ENCODE peak calls at places on chromosomes 7 and 10, in ten cellular contexts. One of them, this sample, is unnamed.

GRCh38 chr10:102405108-102405561 is 9.6 kb downstream of the NFKB2 start:
- DNase-seq in cortex of kidney: no peak
- DNase-seq in NCI-H460: no peak
- DNase-seq in hepatocyte: no peak
- DNase-seq in smooth muscle cell of the brain vasculature: no peak
- DNase-seq in uterus: no peak
- DNase-seq in nucleus accumbens: no peak
- DNase-seq in CD4-positive, alpha-beta T cell: no peak
- DNase-seq in skeletal muscle cell: no peak
- DNase-seq in astrocyte: no peak
- DNase-seq in this sample: no peak

GRCh38 chr10:79628083-79628482 is 17.3 kb downstream of the SFTPA1 start:
- DNase-seq in cortex of kidney: no peak
- DNase-seq in NCI-H460: no peak
- DNase-seq in hepatocyte: no peak
- DNase-seq in smooth muscle cell of the brain vasculature: no peak
- DNase-seq in uterus: no peak
- DNase-seq in nucleus accumbens: no peak
- DNase-seq in CD4-positive, alpha-beta T cell: no peak
- DNase-seq in skeletal muscle cell: no peak
- DNase-seq in astrocyte: no peak
- DNase-seq in this sample: no peak

GRCh38 chr7:117124585-117125220 is 171.4 kb downstream of the ST7 start:
- DNase-seq in cortex of kidney: no peak
- DNase-seq in NCI-H460: peak; percentile 26
- DNase-seq in hepatocyte: peak; percentile 87
- DNase-seq in smooth muscle cell of the brain vasculature: peak; percentile 87
- DNase-seq in uterus: peak; percentile 47
- DNase-seq in nucleus accumbens: no peak
- DNase-seq in CD4-positive, alpha-beta T cell: peak; percentile 9
- DNase-seq in skeletal muscle cell: peak; percentile 96
- DNase-seq in astrocyte: peak; percentile 95
- DNase-seq in this sample: peak; percentile 100

GRCh38 chr10:44387853-44388251 is 3.0 kb upstream of the CXCL12 start:
- DNase-seq in cortex of kidney: no peak
- DNase-seq in NCI-H460: no peak
- DNase-seq in hepatocyte: no peak
- DNase-seq in smooth muscle cell of the brain vasculature: no peak
- DNase-seq in uterus: peak; percentile 9
- DNase-seq in nucleus accumbens: no peak
- DNase-seq in CD4-positive, alpha-beta T cell: no peak
- DNase-seq in skeletal muscle cell: no peak
- DNase-seq in astrocyte: no peak
- DNase-seq in this sample: no peak

GRCh38 chr10:103473261-103473671 is 5.8 kb downstream of the CALHM3 start:
- DNase-seq in cortex of kidney: no peak
- DNase-seq in NCI-H460: no peak
- DNase-seq in hepatocyte: no peak
- DNase-seq in smooth muscle cell of the brain vasculature: no peak
- DNase-seq in uterus: peak; percentile 53
- DNase-seq in nucleus accumbens: no peak
- DNase-seq in CD4-positive, alpha-beta T cell: no peak
- DNase-seq in skeletal muscle cell: no peak
- DNase-seq in astrocyte: no peak
- DNase-seq in this sample: no peak

GRCh38 chr7:12623885-12624498 is 53.5 kb downstream of the SCIN start:
- DNase-seq in cortex of kidney: no peak
- DNase-seq in NCI-H460: peak; percentile 23
- DNase-seq in hepatocyte: peak; percentile 24
- DNase-seq in smooth muscle cell of the brain vasculature: no peak
- DNase-seq in uterus: no peak
- DNase-seq in nucleus accumbens: no peak
- DNase-seq in CD4-positive, alpha-beta T cell: no peak
- DNase-seq in skeletal muscle cell: no peak
- DNase-seq in astrocyte: no peak
- DNase-seq in this sample: peak; percentile 69

GRCh38 chr10:124724279-124725027 is 19.7 kb downstream of the FAM53B start:
- DNase-seq in cortex of kidney: no peak
- DNase-seq in NCI-H460: no peak
- DNase-seq in hepatocyte: no peak
- DNase-seq in smooth muscle cell of the brain vasculature: no peak
- DNase-seq in uterus: peak; percentile 13
- DNase-seq in nucleus accumbens: no peak
- DNase-seq in CD4-positive, alpha-beta T cell: no peak
- DNase-seq in skeletal muscle cell: no peak
- DNase-seq in astrocyte: no peak
- DNase-seq in this sample: no peak

GRCh38 chr10:119523916-119524719 is 18.4 kb downstream of the RGS10 start:
- DNase-seq in cortex of kidney: no peak
- DNase-seq in NCI-H460: no peak
- DNase-seq in hepatocyte: no peak
- DNase-seq in smooth muscle cell of the brain vasculature: no peak
- DNase-seq in uterus: no peak
- DNase-seq in nucleus accumbens: no peak
- DNase-seq in CD4-positive, alpha-beta T cell: no peak
- DNase-seq in skeletal muscle cell: no peak
- DNase-seq in astrocyte: no peak
- DNase-seq in this sample: no peak

GRCh38 chr7:19558527-19558926 is 150.3 kb downstream of the POLR1F start:
- DNase-seq in cortex of kidney: no peak
- DNase-seq in NCI-H460: no peak
- DNase-seq in hepatocyte: no peak
- DNase-seq in smooth muscle cell of the brain vasculature: no peak
- DNase-seq in uterus: no peak
- DNase-seq in nucleus accumbens: no peak
- DNase-seq in CD4-positive, alpha-beta T cell: no peak
- DNase-seq in skeletal muscle cell: peak; percentile 78
- DNase-seq in astrocyte: peak; percentile 68
- DNase-seq in this sample: no peak

GRCh38 chr10:132391372-132392020 is 5.5 kb upstream of the PWWP2B start:
- DNase-seq in cortex of kidney: no peak
- DNase-seq in NCI-H460: no peak
- DNase-seq in hepatocyte: no peak
- DNase-seq in smooth muscle cell of the brain vasculature: no peak
- DNase-seq in uterus: peak; percentile 3
- DNase-seq in nucleus accumbens: no peak
- DNase-seq in CD4-positive, alpha-beta T cell: no peak
- DNase-seq in skeletal muscle cell: no peak
- DNase-seq in astrocyte: no peak
- DNase-seq in this sample: no peak

GRCh38 chr7:44213872-44214595 is 13.3 kb downstream of the YKT6 start:
- DNase-seq in cortex of kidney: no peak
- DNase-seq in NCI-H460: peak; percentile 36
- DNase-seq in hepatocyte: peak; percentile 70
- DNase-seq in smooth muscle cell of the brain vasculature: no peak
- DNase-seq in uterus: no peak
- DNase-seq in nucleus accumbens: no peak
- DNase-seq in CD4-positive, alpha-beta T cell: no peak
- DNase-seq in skeletal muscle cell: no peak
- DNase-seq in astrocyte: peak; percentile 17
- DNase-seq in this sample: peak; percentile 73

GRCh38 chr7:127885843-127886242 is 145.4 kb downstream of the LRRC4 start:
- DNase-seq in cortex of kidney: no peak
- DNase-seq in NCI-H460: peak; percentile 4
- DNase-seq in hepatocyte: peak; percentile 35
- DNase-seq in smooth muscle cell of the brain vasculature: no peak
- DNase-seq in uterus: no peak
- DNase-seq in nucleus accumbens: no peak
- DNase-seq in CD4-positive, alpha-beta T cell: no peak
- DNase-seq in skeletal muscle cell: peak; percentile 43
- DNase-seq in astrocyte: peak; percentile 80
- DNase-seq in this sample: peak; percentile 50

GRCh38 chr10:98339790-98340189 is 71.8 kb upstream of the LOXL4 start:
- DNase-seq in cortex of kidney: no peak
- DNase-seq in NCI-H460: no peak
- DNase-seq in hepatocyte: no peak
- DNase-seq in smooth muscle cell of the brain vasculature: no peak
- DNase-seq in uterus: no peak
- DNase-seq in nucleus accumbens: no peak
- DNase-seq in CD4-positive, alpha-beta T cell: no peak
- DNase-seq in skeletal muscle cell: no peak
- DNase-seq in astrocyte: no peak
- DNase-seq in this sample: no peak

GRCh38 chr10:112288526-112288925 is 5.3 kb downstream of the TECTB start:
- DNase-seq in cortex of kidney: no peak
- DNase-seq in NCI-H460: no peak
- DNase-seq in hepatocyte: no peak
- DNase-seq in smooth muscle cell of the brain vasculature: no peak
- DNase-seq in uterus: no peak
- DNase-seq in nucleus accumbens: no peak
- DNase-seq in CD4-positive, alpha-beta T cell: no peak
- DNase-seq in skeletal muscle cell: no peak
- DNase-seq in astrocyte: no peak
- DNase-seq in this sample: no peak

GRCh38 chr7:28685660-28686417 is 272.3 kb downstream of the TRIL start:
- DNase-seq in cortex of kidney: no peak
- DNase-seq in NCI-H460: peak; percentile 94
- DNase-seq in hepatocyte: peak; percentile 95
- DNase-seq in smooth muscle cell of the brain vasculature: peak; percentile 97
- DNase-seq in uterus: peak; percentile 95
- DNase-seq in nucleus accumbens: peak; percentile 59
- DNase-seq in CD4-positive, alpha-beta T cell: no peak
- DNase-seq in skeletal muscle cell: peak; percentile 98
- DNase-seq in astrocyte: peak; percentile 98
- DNase-seq in this sample: peak; percentile 100

GRCh38 chr7:117085769-117086463 is 132.6 kb downstream of the ST7 start:
- DNase-seq in cortex of kidney: no peak
- DNase-seq in NCI-H460: no peak
- DNase-seq in hepatocyte: no peak
- DNase-seq in smooth muscle cell of the brain vasculature: no peak
- DNase-seq in uterus: no peak
- DNase-seq in nucleus accumbens: no peak
- DNase-seq in CD4-positive, alpha-beta T cell: no peak
- DNase-seq in skeletal muscle cell: no peak
- DNase-seq in astrocyte: peak; percentile 45
- DNase-seq in this sample: peak; percentile 13

GRCh38 chr7:80249619-80250305 is 115.1 kb downstream of the GNAI1 start:
- DNase-seq in cortex of kidney: no peak
- DNase-seq in NCI-H460: no peak
- DNase-seq in hepatocyte: no peak
- DNase-seq in smooth muscle cell of the brain vasculature: no peak
- DNase-seq in uterus: no peak
- DNase-seq in nucleus accumbens: no peak
- DNase-seq in CD4-positive, alpha-beta T cell: no peak
- DNase-seq in skeletal muscle cell: no peak
- DNase-seq in astrocyte: peak; percentile 15
- DNase-seq in this sample: no peak

This sample was measured in ACHN.